ENCODE peak calls at places on chromosomes 4 and X, in nine cellular contexts. L is activated T-cell treated with anti-CD3 and anti-CD28 coated beads for 1 hour; N is natural killer cell treated with Interleukin-12 subunit alpha and Interleukin-12 subunit beta and Interleukin-15 and Interleukin-18, amount 100 ng/mL, for 72 hours; Y is mucosa of gallbladder; P is psoas muscle; Q is pons; U is GM18507; E is hepatocyte; H is CD8-positive, alpha-beta memory T cell. W is an unnamed sample.

GRCh38 chrX:39613508-39613921 is 484.2 kb downstream of the BCOR start:
- DNase-seq in P (peak), L (peak), Y (no peak), H (no peak), U (no peak), Q (no peak), E (peak), N (no peak), W (peak)

GRCh38 chrX:53471346-53471745 is 37.2 kb upstream of the HSD17B10 start:
- DNase-seq in Y (no peak), Q (no peak), H (no peak), N (no peak), U (no peak), E (no peak), L (no peak), P (no peak), W (no peak)

GRCh38 chrX:13667940-13668339 is 15.0 kb downstream of the TCEANC start:
- DNase-seq in L (no peak), N (no peak), Q (no peak), H (no peak), Y (no peak), P (no peak), E (no peak), U (no peak), W (no peak)

GRCh38 chr4:185396724-185397402 is at the start of gene ANKRD37:
- DNase-seq in U (no peak), E (peak), P (no peak), H (no peak), Y (peak), L (no peak), Q (peak), N (no peak), W (peak)

GRCh38 chr4:86401826-86402225 is 42.0 kb upstream of the MAPK10 start:
- DNase-seq in P (no peak), U (no peak), H (no peak), N (no peak), Y (no peak), L (no peak), E (no peak), Q (no peak), W (no peak)

GRCh38 chr4:24488399-24489164 is 95.8 kb downstream of the DHX15 start:
- DNase-seq in U (peak), H (peak), Q (peak), Y (peak), N (peak), E (peak), P (peak), L (peak), W (peak)

GRCh38 chr4:184978211-184978610 is 40.1 kb upstream of the HELT start:
- DNase-seq in P (peak), N (no peak), Y (no peak), E (no peak), H (no peak), Q (no peak), L (no peak), U (no peak), W (peak)

GRCh38 chr4:151228196-151229119 is 48.5 kb upstream of the PRSS48 start:
- DNase-seq in L (no peak), P (no peak), H (no peak), E (no peak), Q (peak), U (no peak), N (no peak), Y (no peak), W (no peak)

GRCh38 chrX:9690046-9690445 is 75.6 kb downstream of the GPR143 start:
- DNase-seq in E (no peak), N (no peak), H (no peak), P (no peak), Y (no peak), L (no peak), Q (no peak), U (no peak), W (no peak)

GRCh38 chrX:152635941-152636340 is 1.8 kb upstream of the GABRQ start:
- DNase-seq in Q (peak), U (no peak), P (no peak), N (no peak), H (no peak), E (peak), L (no peak), Y (peak), W (peak)

GRCh38 chr4:107721436-107722090 is 1.5 kb upstream of the PAPSS1 start:
- DNase-seq in H (peak), N (no peak), E (peak), Y (no peak), P (no peak), L (peak), Q (no peak), U (no peak), W (peak)

GRCh38 chr4:177483271-177483670 is 41.0 kb upstream of the AGA start:
- DNase-seq in L (no peak), Q (no peak), Y (no peak), N (no peak), E (no peak), P (no peak), U (no peak), H (no peak), W (no peak)

GRCh38 chrX:19585370-19586082 is 70.2 kb upstream of the MAP3K15 start:
- DNase-seq in Y (no peak), U (no peak), Q (no peak), L (no peak), P (no peak), N (no peak), H (no peak), E (no peak), W (no peak)

GRCh38 chr4:62324215-62324614 is 1124.1 kb downstream of the ADGRL3 start:
- DNase-seq in P (no peak), N (no peak), U (no peak), H (no peak), E (no peak), Q (peak), L (no peak), Y (no peak), W (no peak)

GRCh38 chrX:8191022-8191421 is 20.0 kb upstream of the VCX2 start:
- DNase-seq in Y (no peak), Q (no peak), U (no peak), N (no peak), P (no peak), E (peak), L (no peak), H (no peak), W (peak)

GRCh38 chrX:44400588-44400987 is 57.1 kb upstream of the EFHC2 start:
- DNase-seq in P (no peak), Q (peak), U (no peak), L (no peak), E (peak), N (no peak), Y (no peak), H (no peak), W (no peak)

GRCh38 chr4:7798215-7798995 is 141.3 kb downstream of the AFAP1 start:
- DNase-seq in Q (no peak), E (no peak), Y (no peak), P (no peak), U (no peak), L (no peak), H (no peak), N (no peak), W (no peak)

GRCh38 chr4:38306482-38307071 is 346.4 kb downstream of the PTTG2 start:
- DNase-seq in U (peak), L (no peak), E (no peak), P (no peak), Q (peak), H (no peak), Y (no peak), N (peak), W (no peak)

GRCh38 chrX:39559229-39559628 is 538.5 kb downstream of the BCOR start:
- DNase-seq in L (no peak), Q (no peak), N (no peak), E (no peak), H (no peak), U (no peak), P (no peak), Y (no peak), W (no peak)

W was measured in transverse colon.